ENCODE peak calls at places on chromosome 17, in five cellular contexts. One of them, this sample, is unnamed.

GRCh38 chr17:51461578-51462004 is 201.2 kb downstream of the UTP18 start:
- DNase-seq in NCI-H1092 treated with DMSO at 0.1 percent for 48 hours: peak; percentile 89
- DNase-seq in GM12892: peak; percentile 33
- DNase-seq in stimulated activated CD8-positive, alpha-beta memory T cell treated with anti-CD3 and anti-CD28 coated beads, Interleukin-12 subunit alpha, Interleukin-12 subunit beta, amount 100 ng/mL, for 4 hours: no peak
- DNase-seq in anterior cingulate cortex: no peak
- DNase-seq in this sample: peak; percentile 65

GRCh38 chr17:78185981-78186688 is 717 bp downstream of the TK1 start:
- DNase-seq in NCI-H1092 treated with DMSO at 0.1 percent for 48 hours: no peak
- DNase-seq in anterior cingulate cortex: no peak
- DNase-seq in GM12892: no peak
- DNase-seq in stimulated activated CD8-positive, alpha-beta memory T cell treated with anti-CD3 and anti-CD28 coated beads, Interleukin-12 subunit alpha, Interleukin-12 subunit beta, amount 100 ng/mL, for 4 hours: no peak
- DNase-seq in this sample: no peak

GRCh38 chr17:43216369-43216761 is 4.7 kb downstream of the TMEM106A start:
- DNase-seq in NCI-H1092 treated with DMSO at 0.1 percent for 48 hours: no peak
- DNase-seq in stimulated activated CD8-positive, alpha-beta memory T cell treated with anti-CD3 and anti-CD28 coated beads, Interleukin-12 subunit alpha, Interleukin-12 subunit beta, amount 100 ng/mL, for 4 hours: no peak
- DNase-seq in GM12892: no peak
- DNase-seq in anterior cingulate cortex: no peak
- DNase-seq in this sample: no peak

GRCh38 chr17:33266611-33267010 is 26.5 kb downstream of the ASIC2 start:
- DNase-seq in anterior cingulate cortex: no peak
- DNase-seq in GM12892: no peak
- DNase-seq in stimulated activated CD8-positive, alpha-beta memory T cell treated with anti-CD3 and anti-CD28 coated beads, Interleukin-12 subunit alpha, Interleukin-12 subunit beta, amount 100 ng/mL, for 4 hours: no peak
- DNase-seq in NCI-H1092 treated with DMSO at 0.1 percent for 48 hours: no peak
- DNase-seq in this sample: no peak

GRCh38 chr17:17812211-17813054 is 24.4 kb downstream of the SREBF1 start:
- DNase-seq in NCI-H1092 treated with DMSO at 0.1 percent for 48 hours: no peak
- DNase-seq in stimulated activated CD8-positive, alpha-beta memory T cell treated with anti-CD3 and anti-CD28 coated beads, Interleukin-12 subunit alpha, Interleukin-12 subunit beta, amount 100 ng/mL, for 4 hours: peak; percentile 51
- DNase-seq in anterior cingulate cortex: peak; percentile 63
- DNase-seq in GM12892: peak; percentile 98
- DNase-seq in this sample: peak; percentile 52

GRCh38 chr17:34822007-34822737 is 139.1 kb downstream of the CCT6B start:
- DNase-seq in GM12892: no peak
- DNase-seq in stimulated activated CD8-positive, alpha-beta memory T cell treated with anti-CD3 and anti-CD28 coated beads, Interleukin-12 subunit alpha, Interleukin-12 subunit beta, amount 100 ng/mL, for 4 hours: no peak
- DNase-seq in NCI-H1092 treated with DMSO at 0.1 percent for 48 hours: no peak
- DNase-seq in anterior cingulate cortex: no peak
- DNase-seq in this sample: no peak

GRCh38 chr17:75856062-75856681 is 1.0 kb upstream of the WBP2 start:
- DNase-seq in stimulated activated CD8-positive, alpha-beta memory T cell treated with anti-CD3 and anti-CD28 coated beads, Interleukin-12 subunit alpha, Interleukin-12 subunit beta, amount 100 ng/mL, for 4 hours: no peak
- DNase-seq in anterior cingulate cortex: no peak
- DNase-seq in GM12892: no peak
- DNase-seq in NCI-H1092 treated with DMSO at 0.1 percent for 48 hours: peak; percentile 42
- DNase-seq in this sample: peak; percentile 64

GRCh38 chr17:180380-181212 is 854 bp downstream of the DOC2B start:
- DNase-seq in GM12892: no peak
- DNase-seq in anterior cingulate cortex: no peak
- DNase-seq in NCI-H1092 treated with DMSO at 0.1 percent for 48 hours: no peak
- DNase-seq in stimulated activated CD8-positive, alpha-beta memory T cell treated with anti-CD3 and anti-CD28 coated beads, Interleukin-12 subunit alpha, Interleukin-12 subunit beta, amount 100 ng/mL, for 4 hours: no peak
- DNase-seq in this sample: no peak

GRCh38 chr17:58121925-58122324 is 26.3 kb upstream of the OR4D1 start:
- DNase-seq in NCI-H1092 treated with DMSO at 0.1 percent for 48 hours: no peak
- DNase-seq in anterior cingulate cortex: no peak
- DNase-seq in stimulated activated CD8-positive, alpha-beta memory T cell treated with anti-CD3 and anti-CD28 coated beads, Interleukin-12 subunit alpha, Interleukin-12 subunit beta, amount 100 ng/mL, for 4 hours: no peak
- DNase-seq in GM12892: no peak
- DNase-seq in this sample: peak; percentile 56

GRCh38 chr17:56506349-56506748 is 87.2 kb upstream of the NOG start:
- DNase-seq in stimulated activated CD8-positive, alpha-beta memory T cell treated with anti-CD3 and anti-CD28 coated beads, Interleukin-12 subunit alpha, Interleukin-12 subunit beta, amount 100 ng/mL, for 4 hours: no peak
- DNase-seq in GM12892: no peak
- DNase-seq in NCI-H1092 treated with DMSO at 0.1 percent for 48 hours: no peak
- DNase-seq in anterior cingulate cortex: no peak
- DNase-seq in this sample: no peak

GRCh38 chr17:39404542-39405378 is 3.3 kb upstream of the FBXL20 start:
- DNase-seq in anterior cingulate cortex: no peak
- DNase-seq in NCI-H1092 treated with DMSO at 0.1 percent for 48 hours: no peak
- DNase-seq in GM12892: no peak
- DNase-seq in stimulated activated CD8-positive, alpha-beta memory T cell treated with anti-CD3 and anti-CD28 coated beads, Interleukin-12 subunit alpha, Interleukin-12 subunit beta, amount 100 ng/mL, for 4 hours: no peak
- DNase-seq in this sample: no peak

GRCh38 chr17:37488009-37488604 is 1.6 kb upstream of the DUSP14 start:
- DNase-seq in GM12892: no peak
- DNase-seq in NCI-H1092 treated with DMSO at 0.1 percent for 48 hours: peak; percentile 40
- DNase-seq in stimulated activated CD8-positive, alpha-beta memory T cell treated with anti-CD3 and anti-CD28 coated beads, Interleukin-12 subunit alpha, Interleukin-12 subunit beta, amount 100 ng/mL, for 4 hours: no peak
- DNase-seq in anterior cingulate cortex: no peak
- DNase-seq in this sample: peak; percentile 98

GRCh38 chr17:39231091-39231561 is 5.4 kb upstream of the STAC2 start:
- DNase-seq in NCI-H1092 treated with DMSO at 0.1 percent for 48 hours: no peak
- DNase-seq in anterior cingulate cortex: no peak
- DNase-seq in GM12892: peak; percentile 11
- DNase-seq in stimulated activated CD8-positive, alpha-beta memory T cell treated with anti-CD3 and anti-CD28 coated beads, Interleukin-12 subunit alpha, Interleukin-12 subunit beta, amount 100 ng/mL, for 4 hours: no peak
- DNase-seq in this sample: no peak

GRCh38 chr17:43591750-43592562 is 45.8 kb upstream of the ETV4 start:
- DNase-seq in GM12892: no peak
- DNase-seq in stimulated activated CD8-positive, alpha-beta memory T cell treated with anti-CD3 and anti-CD28 coated beads, Interleukin-12 subunit alpha, Interleukin-12 subunit beta, amount 100 ng/mL, for 4 hours: no peak
- DNase-seq in anterior cingulate cortex: peak; percentile 1
- DNase-seq in NCI-H1092 treated with DMSO at 0.1 percent for 48 hours: no peak
- DNase-seq in this sample: no peak

GRCh38 chr17:21463204-21463661 is 87.1 kb downstream of the KCNJ12 start:
- DNase-seq in NCI-H1092 treated with DMSO at 0.1 percent for 48 hours: no peak
- DNase-seq in anterior cingulate cortex: no peak
- DNase-seq in GM12892: no peak
- DNase-seq in stimulated activated CD8-positive, alpha-beta memory T cell treated with anti-CD3 and anti-CD28 coated beads, Interleukin-12 subunit alpha, Interleukin-12 subunit beta, amount 100 ng/mL, for 4 hours: no peak
- DNase-seq in this sample: no peak

GRCh38 chr17:20022701-20023100 is 13.5 kb downstream of the SPECC1 start:
- DNase-seq in GM12892: no peak
- DNase-seq in NCI-H1092 treated with DMSO at 0.1 percent for 48 hours: no peak
- DNase-seq in stimulated activated CD8-positive, alpha-beta memory T cell treated with anti-CD3 and anti-CD28 coated beads, Interleukin-12 subunit alpha, Interleukin-12 subunit beta, amount 100 ng/mL, for 4 hours: no peak
- DNase-seq in anterior cingulate cortex: no peak
- DNase-seq in this sample: no peak

GRCh38 chr17:75626496-75627038 is 6.7 kb upstream of the SMIM5 start:
- DNase-seq in NCI-H1092 treated with DMSO at 0.1 percent for 48 hours: no peak
- DNase-seq in GM12892: no peak
- DNase-seq in anterior cingulate cortex: no peak
- DNase-seq in stimulated activated CD8-positive, alpha-beta memory T cell treated with anti-CD3 and anti-CD28 coated beads, Interleukin-12 subunit alpha, Interleukin-12 subunit beta, amount 100 ng/mL, for 4 hours: no peak
- DNase-seq in this sample: no peak

GRCh38 chr17:50480854-50481490 is 2.3 kb downstream of the RSAD1 start:
- DNase-seq in anterior cingulate cortex: no peak
- DNase-seq in GM12892: no peak
- DNase-seq in NCI-H1092 treated with DMSO at 0.1 percent for 48 hours: no peak
- DNase-seq in stimulated activated CD8-positive, alpha-beta memory T cell treated with anti-CD3 and anti-CD28 coated beads, Interleukin-12 subunit alpha, Interleukin-12 subunit beta, amount 100 ng/mL, for 4 hours: no peak
- DNase-seq in this sample: no peak

GRCh38 chr17:64984776-64985521 is 65.7 kb upstream of the LRRC37A3 start:
- DNase-seq in stimulated activated CD8-positive, alpha-beta memory T cell treated with anti-CD3 and anti-CD28 coated beads, Interleukin-12 subunit alpha, Interleukin-12 subunit beta, amount 100 ng/mL, for 4 hours: no peak
- DNase-seq in NCI-H1092 treated with DMSO at 0.1 percent for 48 hours: no peak
- DNase-seq in anterior cingulate cortex: peak; percentile 11
- DNase-seq in GM12892: no peak
- DNase-seq in this sample: peak; percentile 58

GRCh38 chr17:8326591-8327583 is 12.8 kb upstream of the ODF4 start:
- DNase-seq in stimulated activated CD8-positive, alpha-beta memory T cell treated with anti-CD3 and anti-CD28 coated beads, Interleukin-12 subunit alpha, Interleukin-12 subunit beta, amount 100 ng/mL, for 4 hours: no peak
- DNase-seq in anterior cingulate cortex: no peak
- DNase-seq in GM12892: no peak
- DNase-seq in NCI-H1092 treated with DMSO at 0.1 percent for 48 hours: peak; percentile 8
- DNase-seq in this sample: no peak

GRCh38 chr17:17959520-17960361 is 12.5 kb downstream of the TOM1L2 start:
- DNase-seq in stimulated activated CD8-positive, alpha-beta memory T cell treated with anti-CD3 and anti-CD28 coated beads, Interleukin-12 subunit alpha, Interleukin-12 subunit beta, amount 100 ng/mL, for 4 hours: no peak
- DNase-seq in anterior cingulate cortex: no peak
- DNase-seq in GM12892: no peak
- DNase-seq in NCI-H1092 treated with DMSO at 0.1 percent for 48 hours: no peak
- DNase-seq in this sample: no peak

GRCh38 chr17:80586464-80587228 is 42.0 kb downstream of the RPTOR start:
- DNase-seq in GM12892: no peak
- DNase-seq in NCI-H1092 treated with DMSO at 0.1 percent for 48 hours: peak; percentile 82
- DNase-seq in anterior cingulate cortex: no peak
- DNase-seq in stimulated activated CD8-positive, alpha-beta memory T cell treated with anti-CD3 and anti-CD28 coated beads, Interleukin-12 subunit alpha, Interleukin-12 subunit beta, amount 100 ng/mL, for 4 hours: no peak
- DNase-seq in this sample: no peak

GRCh38 chr17:68399638-68400403 is 57.5 kb downstream of the WIPI1 start:
- DNase-seq in anterior cingulate cortex: no peak
- DNase-seq in stimulated activated CD8-positive, alpha-beta memory T cell treated with anti-CD3 and anti-CD28 coated beads, Interleukin-12 subunit alpha, Interleukin-12 subunit beta, amount 100 ng/mL, for 4 hours: no peak
- DNase-seq in GM12892: no peak
- DNase-seq in NCI-H1092 treated with DMSO at 0.1 percent for 48 hours: no peak
- DNase-seq in this sample: no peak

GRCh38 chr17:80565347-80566053 is 20.9 kb downstream of the RPTOR start:
- DNase-seq in GM12892: no peak
- DNase-seq in stimulated activated CD8-positive, alpha-beta memory T cell treated with anti-CD3 and anti-CD28 coated beads, Interleukin-12 subunit alpha, Interleukin-12 subunit beta, amount 100 ng/mL, for 4 hours: no peak
- DNase-seq in NCI-H1092 treated with DMSO at 0.1 percent for 48 hours: no peak
- DNase-seq in anterior cingulate cortex: no peak
- DNase-seq in this sample: no peak

GRCh38 chr17:56099649-56100048 is 53.6 kb upstream of the ANKFN1 start:
- DNase-seq in NCI-H1092 treated with DMSO at 0.1 percent for 48 hours: no peak
- DNase-seq in GM12892: no peak
- DNase-seq in anterior cingulate cortex: no peak
- DNase-seq in stimulated activated CD8-positive, alpha-beta memory T cell treated with anti-CD3 and anti-CD28 coated beads, Interleukin-12 subunit alpha, Interleukin-12 subunit beta, amount 100 ng/mL, for 4 hours: no peak
- DNase-seq in this sample: no peak

GRCh38 chr17:45248132-45248936 is 13.6 kb downstream of the SPATA32 start:
- DNase-seq in GM12892: peak; percentile 95
- DNase-seq in stimulated activated CD8-positive, alpha-beta memory T cell treated with anti-CD3 and anti-CD28 coated beads, Interleukin-12 subunit alpha, Interleukin-12 subunit beta, amount 100 ng/mL, for 4 hours: peak; percentile 72
- DNase-seq in NCI-H1092 treated with DMSO at 0.1 percent for 48 hours: no peak
- DNase-seq in anterior cingulate cortex: no peak
- DNase-seq in this sample: no peak

GRCh38 chr17:17028059-17028877 is 14.0 kb upstream of the MPRIP start:
- DNase-seq in anterior cingulate cortex: no peak
- DNase-seq in stimulated activated CD8-positive, alpha-beta memory T cell treated with anti-CD3 and anti-CD28 coated beads, Interleukin-12 subunit alpha, Interleukin-12 subunit beta, amount 100 ng/mL, for 4 hours: no peak
- DNase-seq in NCI-H1092 treated with DMSO at 0.1 percent for 48 hours: no peak
- DNase-seq in GM12892: no peak
- DNase-seq in this sample: peak; percentile 94

GRCh38 chr17:38735161-38735997 is 5.2 kb downstream of the CISD3 start:
- DNase-seq in NCI-H1092 treated with DMSO at 0.1 percent for 48 hours: peak; percentile 45
- DNase-seq in anterior cingulate cortex: peak; percentile 50
- DNase-seq in stimulated activated CD8-positive, alpha-beta memory T cell treated with anti-CD3 and anti-CD28 coated beads, Interleukin-12 subunit alpha, Interleukin-12 subunit beta, amount 100 ng/mL, for 4 hours: peak; percentile 64
- DNase-seq in GM12892: peak; percentile 91
- DNase-seq in this sample: peak; percentile 33

GRCh38 chr17:57823469-57824401 is 26.1 kb downstream of the MRPS23 start:
- DNase-seq in anterior cingulate cortex: no peak
- DNase-seq in stimulated activated CD8-positive, alpha-beta memory T cell treated with anti-CD3 and anti-CD28 coated beads, Interleukin-12 subunit alpha, Interleukin-12 subunit beta, amount 100 ng/mL, for 4 hours: no peak
- DNase-seq in GM12892: no peak
- DNase-seq in NCI-H1092 treated with DMSO at 0.1 percent for 48 hours: peak; percentile 70
- DNase-seq in this sample: no peak

GRCh38 chr17:2689411-2690164 is 22.0 kb downstream of the CLUH start:
- DNase-seq in GM12892: peak; percentile 21
- DNase-seq in NCI-H1092 treated with DMSO at 0.1 percent for 48 hours: no peak
- DNase-seq in stimulated activated CD8-positive, alpha-beta memory T cell treated with anti-CD3 and anti-CD28 coated beads, Interleukin-12 subunit alpha, Interleukin-12 subunit beta, amount 100 ng/mL, for 4 hours: no peak
- DNase-seq in anterior cingulate cortex: no peak
- DNase-seq in this sample: no peak

GRCh38 chr17:35797370-35797769 is 1.9 kb upstream of the MMP28 start:
- DNase-seq in GM12892: no peak
- DNase-seq in stimulated activated CD8-positive, alpha-beta memory T cell treated with anti-CD3 and anti-CD28 coated beads, Interleukin-12 subunit alpha, Interleukin-12 subunit beta, amount 100 ng/mL, for 4 hours: no peak
- DNase-seq in anterior cingulate cortex: no peak
- DNase-seq in NCI-H1092 treated with DMSO at 0.1 percent for 48 hours: no peak
- DNase-seq in this sample: no peak

GRCh38 chr17:47204722-47205418 is 4.3 kb upstream of the MYL4 start:
- DNase-seq in anterior cingulate cortex: no peak
- DNase-seq in stimulated activated CD8-positive, alpha-beta memory T cell treated with anti-CD3 and anti-CD28 coated beads, Interleukin-12 subunit alpha, Interleukin-12 subunit beta, amount 100 ng/mL, for 4 hours: peak; percentile 17
- DNase-seq in GM12892: no peak
- DNase-seq in NCI-H1092 treated with DMSO at 0.1 percent for 48 hours: no peak
- DNase-seq in this sample: no peak

GRCh38 chr17:75561927-75562603 is 25.5 kb upstream of the MYO15B start:
- DNase-seq in stimulated activated CD8-positive, alpha-beta memory T cell treated with anti-CD3 and anti-CD28 coated beads, Interleukin-12 subunit alpha, Interleukin-12 subunit beta, amount 100 ng/mL, for 4 hours: no peak
- DNase-seq in anterior cingulate cortex: no peak
- DNase-seq in NCI-H1092 treated with DMSO at 0.1 percent for 48 hours: no peak
- DNase-seq in GM12892: no peak
- DNase-seq in this sample: no peak

GRCh38 chr17:65530985-65531507 is 30.4 kb downstream of the AXIN2 start:
- DNase-seq in GM12892: no peak
- DNase-seq in NCI-H1092 treated with DMSO at 0.1 percent for 48 hours: no peak
- DNase-seq in stimulated activated CD8-positive, alpha-beta memory T cell treated with anti-CD3 and anti-CD28 coated beads, Interleukin-12 subunit alpha, Interleukin-12 subunit beta, amount 100 ng/mL, for 4 hours: no peak
- DNase-seq in anterior cingulate cortex: no peak
- DNase-seq in this sample: no peak

GRCh38 chr17:13362341-13363122 is 239.2 kb downstream of the HS3ST3A1 start:
- DNase-seq in GM12892: no peak
- DNase-seq in NCI-H1092 treated with DMSO at 0.1 percent for 48 hours: no peak
- DNase-seq in anterior cingulate cortex: no peak
- DNase-seq in stimulated activated CD8-positive, alpha-beta memory T cell treated with anti-CD3 and anti-CD28 coated beads, Interleukin-12 subunit alpha, Interleukin-12 subunit beta, amount 100 ng/mL, for 4 hours: no peak
- DNase-seq in this sample: no peak

GRCh38 chr17:82438401-82439193 is 12.0 kb downstream of the CYBC1 start:
- DNase-seq in stimulated activated CD8-positive, alpha-beta memory T cell treated with anti-CD3 and anti-CD28 coated beads, Interleukin-12 subunit alpha, Interleukin-12 subunit beta, amount 100 ng/mL, for 4 hours: no peak
- DNase-seq in NCI-H1092 treated with DMSO at 0.1 percent for 48 hours: no peak
- DNase-seq in GM12892: no peak
- DNase-seq in anterior cingulate cortex: no peak
- DNase-seq in this sample: no peak

GRCh38 chr17:46771601-46772012 is 46.9 kb downstream of the WNT3 start:
- DNase-seq in anterior cingulate cortex: no peak
- DNase-seq in NCI-H1092 treated with DMSO at 0.1 percent for 48 hours: peak; percentile 21
- DNase-seq in stimulated activated CD8-positive, alpha-beta memory T cell treated with anti-CD3 and anti-CD28 coated beads, Interleukin-12 subunit alpha, Interleukin-12 subunit beta, amount 100 ng/mL, for 4 hours: no peak
- DNase-seq in GM12892: no peak
- DNase-seq in this sample: no peak